ENCODE peak calls at places on chromosome 14, in eight cellular contexts. One of them, this sample, is unnamed.

GRCh38 chr14:38578278-38578681 is 322.4 kb upstream of the CLEC14A start:
- DNase-seq in SK-N-SH: no peak
- DNase-seq in A549: no peak
- DNase-seq in HCT116: no peak
- DNase-seq in HepG2: no peak
- DNase-seq in WTC11: peak
- DNase-seq in endothelial cell of umbilical vein: no peak
- DNase-seq in K562: no peak
- DNase-seq in this sample: peak

GRCh38 chr14:44941591-44941990 is 20.2 kb downstream of the KLHL28 start:
- DNase-seq in HCT116: no peak
- DNase-seq in K562: no peak
- DNase-seq in HepG2: no peak
- DNase-seq in SK-N-SH: no peak
- DNase-seq in A549: no peak
- DNase-seq in WTC11: no peak
- DNase-seq in endothelial cell of umbilical vein: no peak
- DNase-seq in this sample: no peak

GRCh38 chr14:21070610-21071224 is 613 bp downstream of the ARHGEF40 start:
- DNase-seq in K562: peak
- DNase-seq in WTC11: peak
- DNase-seq in A549: peak
- DNase-seq in endothelial cell of umbilical vein: peak
- DNase-seq in HCT116: no peak
- DNase-seq in SK-N-SH: peak
- DNase-seq in HepG2: peak
- DNase-seq in this sample: peak

GRCh38 chr14:44914849-44915248 is 46.9 kb downstream of the KLHL28 start:
- DNase-seq in K562: no peak
- DNase-seq in HCT116: no peak
- DNase-seq in HepG2: peak
- DNase-seq in WTC11: no peak
- DNase-seq in endothelial cell of umbilical vein: no peak
- DNase-seq in A549: no peak
- DNase-seq in SK-N-SH: no peak
- DNase-seq in this sample: no peak

GRCh38 chr14:100096656-100097055 is 31.4 kb downstream of the EVL start:
- DNase-seq in K562: no peak
- DNase-seq in HepG2: no peak
- DNase-seq in WTC11: no peak
- DNase-seq in endothelial cell of umbilical vein: no peak
- DNase-seq in SK-N-SH: no peak
- DNase-seq in A549: no peak
- DNase-seq in HCT116: no peak
- DNase-seq in this sample: no peak

GRCh38 chr14:59161571-59162175 is 26.8 kb upstream of the DAAM1 start:
- DNase-seq in HCT116: peak
- DNase-seq in WTC11: no peak
- DNase-seq in endothelial cell of umbilical vein: peak
- DNase-seq in SK-N-SH: no peak
- DNase-seq in K562: no peak
- DNase-seq in A549: peak
- DNase-seq in HepG2: peak
- DNase-seq in this sample: peak

GRCh38 chr14:31927348-31927826 is 149.7 kb upstream of the ARHGAP5 start:
- DNase-seq in HCT116: no peak
- DNase-seq in HepG2: peak
- DNase-seq in K562: no peak
- DNase-seq in WTC11: no peak
- DNase-seq in SK-N-SH: no peak
- DNase-seq in endothelial cell of umbilical vein: peak
- DNase-seq in A549: peak
- DNase-seq in this sample: no peak

GRCh38 chr14:93959239-93960107 is 16.9 kb downstream of the ASB2 start:
- DNase-seq in A549: peak
- DNase-seq in WTC11: no peak
- DNase-seq in endothelial cell of umbilical vein: peak
- DNase-seq in HCT116: peak
- DNase-seq in SK-N-SH: no peak
- DNase-seq in HepG2: peak
- DNase-seq in K562: peak
- DNase-seq in this sample: peak

GRCh38 chr14:100238419-100239199 is at the start of gene YY1:
- DNase-seq in endothelial cell of umbilical vein: peak
- DNase-seq in A549: peak
- DNase-seq in HCT116: peak
- DNase-seq in WTC11: peak
- DNase-seq in HepG2: peak
- DNase-seq in K562: peak
- DNase-seq in SK-N-SH: peak
- DNase-seq in this sample: peak

GRCh38 chr14:74532246-74532645 is 38.7 kb downstream of the ISCA2 start:
- DNase-seq in endothelial cell of umbilical vein: no peak
- DNase-seq in HCT116: no peak
- DNase-seq in HepG2: no peak
- DNase-seq in K562: no peak
- DNase-seq in A549: no peak
- DNase-seq in SK-N-SH: no peak
- DNase-seq in WTC11: no peak
- DNase-seq in this sample: no peak

GRCh38 chr14:91410781-91411536 is 6.7 kb downstream of the CCDC88C start:
- DNase-seq in SK-N-SH: no peak
- DNase-seq in K562: no peak
- DNase-seq in HCT116: no peak
- DNase-seq in HepG2: no peak
- DNase-seq in A549: no peak
- DNase-seq in endothelial cell of umbilical vein: no peak
- DNase-seq in WTC11: no peak
- DNase-seq in this sample: no peak

GRCh38 chr14:26398616-26399015 is 199.2 kb downstream of the NOVA1 start:
- DNase-seq in HCT116: no peak
- DNase-seq in endothelial cell of umbilical vein: no peak
- DNase-seq in WTC11: no peak
- DNase-seq in A549: no peak
- DNase-seq in K562: no peak
- DNase-seq in HepG2: no peak
- DNase-seq in SK-N-SH: no peak
- DNase-seq in this sample: no peak

GRCh38 chr14:89387922-89388685 is 28.9 kb downstream of the FOXN3 start:
- DNase-seq in K562: no peak
- DNase-seq in HCT116: no peak
- DNase-seq in WTC11: no peak
- DNase-seq in SK-N-SH: no peak
- DNase-seq in endothelial cell of umbilical vein: no peak
- DNase-seq in HepG2: no peak
- DNase-seq in A549: no peak
- DNase-seq in this sample: no peak

GRCh38 chr14:65098586-65098985 is 3.7 kb downstream of the MAX start:
- DNase-seq in HCT116: no peak
- DNase-seq in SK-N-SH: no peak
- DNase-seq in HepG2: no peak
- DNase-seq in A549: no peak
- DNase-seq in WTC11: no peak
- DNase-seq in endothelial cell of umbilical vein: peak
- DNase-seq in K562: no peak
- DNase-seq in this sample: peak

GRCh38 chr14:55107766-55108554 is 21.1 kb upstream of the LGALS3 start:
- DNase-seq in K562: peak
- DNase-seq in HCT116: peak
- DNase-seq in A549: peak
- DNase-seq in endothelial cell of umbilical vein: peak
- DNase-seq in SK-N-SH: no peak
- DNase-seq in WTC11: peak
- DNase-seq in HepG2: peak
- DNase-seq in this sample: peak

GRCh38 chr14:74190910-74191575 is 48.2 kb upstream of the VSX2 start:
- DNase-seq in K562: no peak
- DNase-seq in WTC11: no peak
- DNase-seq in A549: no peak
- DNase-seq in SK-N-SH: no peak
- DNase-seq in HCT116: no peak
- DNase-seq in endothelial cell of umbilical vein: no peak
- DNase-seq in HepG2: no peak
- DNase-seq in this sample: no peak

GRCh38 chr14:50082784-50083466 is 33.4 kb downstream of the VCPKMT start:
- DNase-seq in HCT116: no peak
- DNase-seq in HepG2: no peak
- DNase-seq in endothelial cell of umbilical vein: no peak
- DNase-seq in A549: no peak
- DNase-seq in K562: no peak
- DNase-seq in SK-N-SH: no peak
- DNase-seq in WTC11: no peak
- DNase-seq in this sample: peak

GRCh38 chr14:33455998-33456397 is 494.9 kb downstream of the EGLN3 start:
- DNase-seq in HepG2: no peak
- DNase-seq in K562: no peak
- DNase-seq in WTC11: no peak
- DNase-seq in endothelial cell of umbilical vein: no peak
- DNase-seq in HCT116: no peak
- DNase-seq in A549: no peak
- DNase-seq in SK-N-SH: peak
- DNase-seq in this sample: no peak

GRCh38 chr14:68981539-68981976 is 2.5 kb upstream of the ACTN1 start:
- DNase-seq in SK-N-SH: no peak
- DNase-seq in WTC11: no peak
- DNase-seq in HepG2: no peak
- DNase-seq in endothelial cell of umbilical vein: peak
- DNase-seq in A549: no peak
- DNase-seq in K562: no peak
- DNase-seq in HCT116: no peak
- DNase-seq in this sample: no peak
- TF ChIP-seq MAX in SK-N-SH: no peak
- TF ChIP-seq MAX in WTC11: no peak
- TF ChIP-seq MAX in HepG2: no peak
- TF ChIP-seq MAX in endothelial cell of umbilical vein: no peak
- TF ChIP-seq MAX in A549: no peak
- TF ChIP-seq MAX in K562: no peak
- TF ChIP-seq MAX in HCT116: no peak
- TF ChIP-seq MAX in this sample: no peak

DNA sequence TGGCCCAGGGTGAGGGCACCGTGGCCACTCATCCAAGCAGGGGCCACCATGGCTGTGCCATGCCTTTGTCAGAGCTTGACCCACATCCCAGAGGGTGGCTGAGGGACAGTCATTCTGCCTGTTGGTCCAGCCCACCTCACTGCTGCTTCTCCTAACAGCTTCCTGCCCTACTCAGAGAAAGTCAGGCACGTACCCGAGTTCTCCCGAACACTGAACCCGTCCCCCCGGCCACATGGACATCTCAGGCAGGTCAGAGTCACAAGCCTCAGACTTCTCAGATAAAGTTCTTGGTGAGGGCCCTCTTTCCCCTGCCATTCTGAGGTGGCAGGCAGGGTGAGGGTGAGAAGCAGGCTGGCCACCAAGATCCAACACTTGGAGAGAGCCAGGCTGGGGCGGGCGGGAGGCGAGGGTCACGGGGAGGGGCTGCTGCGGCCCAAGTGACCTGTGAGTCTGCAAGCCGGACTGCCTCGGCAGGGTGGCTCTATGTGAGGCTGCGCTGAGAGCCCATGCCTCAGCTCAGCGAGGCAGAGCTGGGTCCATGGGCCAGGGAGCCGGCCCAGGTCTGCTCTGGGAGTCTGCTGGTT is 317.8 kb downstream of the TMEM121 start:
- DNase-seq in SK-N-SH: no peak
- DNase-seq in WTC11: no peak
- DNase-seq in A549: no peak
- DNase-seq in K562: no peak
- DNase-seq in endothelial cell of umbilical vein: no peak
- DNase-seq in HepG2: no peak
- DNase-seq in HCT116: no peak
- DNase-seq in this sample: no peak
- TF ChIP-seq MAX in SK-N-SH: no peak
- TF ChIP-seq MAX in WTC11: no peak
- TF ChIP-seq MAX in A549: no peak
- TF ChIP-seq MAX in K562: no peak
- TF ChIP-seq MAX in endothelial cell of umbilical vein: no peak
- TF ChIP-seq MAX in HepG2: no peak
- TF ChIP-seq MAX in HCT116: no peak
- TF ChIP-seq MAX in this sample: no peak

DNA sequence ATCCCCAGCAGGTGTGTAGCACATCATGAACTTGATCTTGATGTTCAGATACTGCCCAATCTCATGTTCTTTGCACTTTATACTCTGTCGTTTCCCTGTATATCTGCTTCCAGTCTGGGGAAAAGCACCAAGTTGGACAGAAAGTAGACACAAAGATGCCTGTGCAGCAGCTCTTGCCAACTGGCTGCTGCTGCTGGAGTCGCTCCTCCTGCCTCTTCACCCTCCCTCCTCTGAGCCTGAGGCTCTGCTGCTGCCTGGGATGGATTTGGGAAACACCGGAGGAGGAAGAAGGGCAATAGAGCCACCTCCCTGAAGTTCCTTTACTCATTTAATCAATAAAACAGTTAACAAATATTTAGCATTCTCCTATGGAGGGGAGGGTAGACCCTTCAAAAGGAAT is 32.4 kb downstream of the ADCK1 start:
- DNase-seq in WTC11: no peak
- DNase-seq in K562: no peak
- DNase-seq in endothelial cell of umbilical vein: no peak
- DNase-seq in HCT116: no peak
- DNase-seq in SK-N-SH: no peak
- DNase-seq in A549: no peak
- DNase-seq in HepG2: no peak
- DNase-seq in this sample: no peak
- TF ChIP-seq MAX in WTC11: no peak
- TF ChIP-seq MAX in K562: no peak
- TF ChIP-seq MAX in endothelial cell of umbilical vein: no peak
- TF ChIP-seq MAX in HCT116: no peak
- TF ChIP-seq MAX in SK-N-SH: no peak
- TF ChIP-seq MAX in A549: no peak
- TF ChIP-seq MAX in HepG2: no peak
- TF ChIP-seq MAX in this sample: no peak

GRCh38 chr14:35078082-35078481 is 32.0 kb downstream of the FAM177A1 start:
- DNase-seq in HepG2: peak
- DNase-seq in K562: no peak
- DNase-seq in WTC11: no peak
- DNase-seq in HCT116: no peak
- DNase-seq in SK-N-SH: no peak
- DNase-seq in endothelial cell of umbilical vein: no peak
- DNase-seq in A549: no peak
- DNase-seq in this sample: no peak

GRCh38 chr14:35079742-35080141 is 33.7 kb downstream of the FAM177A1 start:
- DNase-seq in HCT116: no peak
- DNase-seq in K562: no peak
- DNase-seq in A549: no peak
- DNase-seq in SK-N-SH: no peak
- DNase-seq in endothelial cell of umbilical vein: no peak
- DNase-seq in WTC11: no peak
- DNase-seq in HepG2: no peak
- DNase-seq in this sample: no peak

GRCh38 chr14:35085441-35085840 is 36.3 kb downstream of the PPP2R3C start:
- DNase-seq in HCT116: no peak
- DNase-seq in endothelial cell of umbilical vein: no peak
- DNase-seq in HepG2: no peak
- DNase-seq in WTC11: no peak
- DNase-seq in K562: no peak
- DNase-seq in SK-N-SH: no peak
- DNase-seq in A549: no peak
- DNase-seq in this sample: no peak

GRCh38 chr14:35088514-35088913 is 33.3 kb downstream of the PPP2R3C start:
- DNase-seq in K562: no peak
- DNase-seq in endothelial cell of umbilical vein: no peak
- DNase-seq in A549: no peak
- DNase-seq in WTC11: no peak
- DNase-seq in HepG2: no peak
- DNase-seq in HCT116: no peak
- DNase-seq in SK-N-SH: peak
- DNase-seq in this sample: no peak

GRCh38 chr14:35083530-35084150 is 37.6 kb downstream of the FAM177A1 start:
- DNase-seq in A549: no peak
- DNase-seq in K562: no peak
- DNase-seq in HCT116: no peak
- DNase-seq in WTC11: no peak
- DNase-seq in endothelial cell of umbilical vein: no peak
- DNase-seq in SK-N-SH: no peak
- DNase-seq in HepG2: no peak
- DNase-seq in this sample: no peak
- TF ChIP-seq MAX in A549: no peak
- TF ChIP-seq MAX in K562: no peak
- TF ChIP-seq MAX in HCT116: no peak
- TF ChIP-seq MAX in WTC11: no peak
- TF ChIP-seq MAX in endothelial cell of umbilical vein: no peak
- TF ChIP-seq MAX in SK-N-SH: no peak
- TF ChIP-seq MAX in HepG2: no peak
- TF ChIP-seq MAX in this sample: no peak